ENCODE peak calls at places on chromosomes 11 and 22, in four cellular contexts. F is ovary, Y is Peyer's patch, T is K562. S is an unnamed sample.

GRCh38 chr11:69516526-69516925 is 35.1 kb downstream of the LINC01488 start:
- DNase-seq in F (no peak), Y (no peak), T (no peak), S (no peak)

GRCh38 chr11:1637628-1638027 is 8.1 kb downstream of the KRTAP5-5 start:
- DNase-seq in F (no peak), Y (no peak), T (no peak), S (no peak)

GRCh38 chr11:8760896-8761295 is 78.3 kb downstream of the RPL27A start:
- DNase-seq in F (no peak), Y (no peak), T (no peak), S (no peak)

GRCh38 chr11:20351870-20352269 is 11.6 kb upstream of the HTATIP2 start:
- DNase-seq in F (no peak), Y (no peak), T (no peak), S (no peak)

GRCh38 chr22:17921871-17922821 is 102.2 kb downstream of the MICAL3 start:
- DNase-seq in F (peak; percentile 24), Y (no peak), T (peak; percentile 81), S (no peak)

GRCh38 chr11:27218498-27219038 is 144.4 kb downstream of the CCDC34 start:
- DNase-seq in F (no peak), Y (no peak), T (no peak), S (no peak)

GRCh38 chr22:29204617-29205183 is 996 bp upstream of the EMID1 start:
- DNase-seq in F (no peak), Y (no peak), T (no peak), S (no peak)

GRCh38 chr11:28338371-28338770 is 230.2 kb downstream of the METTL15 start:
- DNase-seq in F (no peak), Y (no peak), T (no peak), S (no peak)

GRCh38 chr11:12402691-12403120 is 25.3 kb downstream of the PARVA start:
- DNase-seq in F (no peak), Y (no peak), T (no peak), S (no peak)

GRCh38 chr22:26380072-26380471 is 49.0 kb upstream of the ASPHD2 start:
- DNase-seq in F (no peak), Y (no peak), T (no peak), S (no peak)

GRCh38 chr22:46115755-46116490 is 34.4 kb upstream of the PPARA start:
- DNase-seq in F (peak; percentile 72), Y (no peak), T (no peak), S (no peak)

GRCh38 chr11:61516191-61516590 is 7.6 kb downstream of the LRRC10B start:
- DNase-seq in F (no peak), Y (no peak), T (no peak), S (no peak)

GRCh38 chr22:30228509-30229359 is 17.8 kb downstream of the LIF start:
- DNase-seq in F (no peak), Y (no peak), T (no peak), S (no peak)

GRCh38 chr11:24264868-24265267 is 232.0 kb upstream of the LUZP2 start:
- DNase-seq in F (no peak), Y (no peak), T (no peak), S (no peak)

GRCh38 chr11:72220696-72221363 is 3.7 kb upstream of the INPPL1 start:
- DNase-seq in F (no peak), Y (peak; percentile 49), T (no peak), S (no peak)

GRCh38 chr11:57303280-57303989 is 21.3 kb downstream of the TNKS1BP1 start:
- DNase-seq in F (no peak), Y (no peak), T (no peak), S (no peak)

GRCh38 chr22:47621253-47621652 is 858.8 kb downstream of the TBC1D22A start:
- DNase-seq in F (no peak), Y (no peak), T (no peak), S (no peak)

GRCh38 chr11:111372538-111372937 is 6.5 kb downstream of the POU2AF1 start:
- DNase-seq in F (no peak), Y (no peak), T (no peak), S (no peak)
- H3K27me3 ChIP-seq in F (no peaks in the 10 kb centered on the region), Y (no peaks in the 10 kb centered on the region), T (no peaks in the 10 kb centered on the region), S (no peaks in the 10 kb centered on the region)

GRCh38 chr22:31492151-31492550 is 2.5 kb upstream of the EIF4ENIF1 start:
- DNase-seq in F (no peak), Y (no peak), T (no peak), S (no peak)

GRCh38 chr22:31496735-31497146 is 405 bp downstream of the SFI1 start:
- DNase-seq in F (peak; percentile 50), Y (peak; percentile 56), T (peak; percentile 28), S (no peak)

GRCh38 chr22:31497148-31497938 is 1.0 kb downstream of the SFI1 start:
- DNase-seq in F (no peak), Y (no peak), T (no peak), S (no peak)

GRCh38 chr22:31495343-31495742 is 993 bp upstream of the SFI1 start:
- DNase-seq in F (no peak), Y (no peak), T (peak; percentile 16), S (no peak)

GRCh38 chr22:31496007-31496734 is at the start of gene SFI1:
- DNase-seq in F (peak; percentile 92), Y (peak; percentile 93), T (peak; percentile 91), S (peak; percentile 78)
- TF ChIP-seq POLR2A in F (peak; percentile 16), Y (no peak), T (peak; percentile 61), S (no peak)

DNA sequence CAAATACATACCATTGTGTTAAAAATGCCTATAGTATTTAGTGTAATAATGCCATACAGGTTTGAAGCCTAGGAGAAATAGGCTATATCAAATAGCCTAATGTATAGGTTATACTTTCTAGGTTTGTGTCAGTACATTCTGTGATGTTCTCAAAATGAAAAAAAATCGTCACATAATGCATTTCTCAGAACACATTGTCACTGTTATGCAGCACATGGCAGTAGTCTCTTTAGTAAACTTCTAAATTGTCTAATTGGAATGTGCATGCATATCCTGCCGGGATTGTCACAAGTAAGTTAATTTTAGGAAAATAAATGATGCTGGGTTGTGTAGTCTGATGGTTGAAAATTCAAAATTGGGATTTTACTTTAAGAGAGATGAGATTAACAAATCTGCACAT is 920.1 kb upstream of the CNTN5 start:
- DNase-seq in F (no peak), Y (no peak), T (no peak), S (no peak)
- TF ChIP-seq CTCF in F (no peak), Y (no peak), T (no peak), S (no peak)

GRCh38 chr11:132062541-132062940 is 692.1 kb downstream of the NTM start:
- DNase-seq in F (no peak), Y (no peak), T (no peak), S (no peak)
- H3K27me3 ChIP-seq in F (no peaks in the 10 kb centered on the region), Y (no peaks in the 10 kb centered on the region), T (no peaks in the 10 kb centered on the region), S (no peaks in the 10 kb centered on the region)

DNA sequence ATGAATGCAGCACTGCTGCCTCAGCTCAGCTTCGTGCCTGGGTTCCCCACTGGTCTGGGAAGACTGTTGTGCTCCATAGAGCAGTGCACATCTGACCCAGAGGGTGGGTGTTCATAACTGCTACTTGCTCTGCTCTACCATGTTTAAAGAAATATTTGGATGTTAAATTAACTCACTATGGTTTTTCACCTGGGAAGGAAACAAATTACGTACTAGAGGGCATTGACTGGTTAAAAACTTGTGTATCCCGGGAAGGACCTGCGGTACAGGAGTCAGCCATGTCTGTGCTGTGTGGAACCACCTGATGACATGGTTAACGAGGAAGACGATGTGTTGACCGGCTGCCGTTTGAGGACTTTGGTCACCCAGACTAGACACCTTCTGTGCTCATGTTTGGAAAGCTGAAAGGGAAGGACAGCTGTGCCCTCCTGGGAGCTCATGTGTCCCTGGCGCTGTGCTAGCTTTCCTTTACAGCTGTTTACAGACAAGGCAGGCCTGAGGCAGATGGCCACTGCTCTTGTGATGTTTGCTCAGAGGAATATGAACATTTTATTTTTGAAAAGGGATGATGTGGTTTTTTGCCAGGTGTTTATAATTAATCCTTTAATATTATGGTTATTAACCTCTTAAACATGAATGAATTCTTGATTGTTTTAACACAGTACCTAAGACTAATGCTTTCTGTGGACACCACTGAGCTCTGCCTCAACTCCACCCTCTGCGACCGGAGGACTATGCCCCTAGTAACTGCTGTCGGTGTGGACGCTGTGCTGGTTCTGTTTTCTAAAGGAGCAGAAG is 14.3 kb upstream of the AIFM3 start:
- DNase-seq in F (no peak), Y (no peak), T (no peak), S (no peak)
- TF ChIP-seq POLR2A in F (no peak), Y (no peak), T (peak; percentile 50), S (no peak)